ENCODE peak calls at places on chromosomes 2 and 18, in six cellular contexts. M is AG08396, V is NAMALWA, X is NCI-H526 treated with DMSO at 0.1 percent for 48 hours, T is mesothelial cell of epicardium, G is T-cell. H is an unnamed sample.

GRCh38 chr2:101253013-101253712 is 477 bp downstream of the CNOT11 start:
- DNase-seq in M (peak; percentile 63), V (peak; percentile 69), X (peak; percentile 59), T (peak; percentile 44), G (peak; percentile 69), H (peak; percentile 65)

GRCh38 chr2:102342888-102343287 is 12.7 kb upstream of the IL18R1 start:
- DNase-seq in M (no peak), V (no peak), X (no peak), T (no peak), G (no peak), H (peak; percentile 12)

GRCh38 chr2:235050992-235051351 is 99.2 kb downstream of the SH3BP4 start:
- DNase-seq in M (peak; percentile 92), V (peak; percentile 5), X (no peak), T (peak; percentile 54), G (no peak), H (peak; percentile 82)

GRCh38 chr2:96449174-96449573 is 56.0 kb downstream of the NEURL3 start:
- DNase-seq in M (no peak), V (no peak), X (no peak), T (no peak), G (no peak), H (no peak)

GRCh38 chr2:219969508-219969907 is 342.1 kb downstream of the SLC4A3 start:
- DNase-seq in M (no peak), V (no peak), X (no peak), T (no peak), G (no peak), H (peak; percentile 83)

GRCh38 chr2:12835733-12836132 is 119.0 kb downstream of the TRIB2 start:
- DNase-seq in M (no peak), V (no peak), X (no peak), T (no peak), G (no peak), H (no peak)

GRCh38 chr18:59005266-59005665 is 134.4 kb upstream of the SEC11C start:
- DNase-seq in M (peak; percentile 33), V (no peak), X (no peak), T (no peak), G (no peak), H (no peak)

GRCh38 chr2:96608459-96609455 is 29.4 kb downstream of the KANSL3 start:
- DNase-seq in M (peak; percentile 30), V (no peak), X (no peak), T (no peak), G (no peak), H (no peak)

GRCh38 chr18:55346961-55347740 is 240.8 kb downstream of the TCF4 start:
- DNase-seq in M (no peak), V (no peak), X (no peak), T (no peak), G (no peak), H (no peak)

GRCh38 chr2:23693606-23693951 is 233.3 kb downstream of the ATAD2B start:
- DNase-seq in M (no peak), V (no peak), X (no peak), T (no peak), G (no peak), H (no peak)

GRCh38 chr2:230891108-230891507 is 26.4 kb downstream of the ITM2C start:
- DNase-seq in M (no peak), V (no peak), X (no peak), T (no peak), G (no peak), H (no peak)

GRCh38 chr2:135839713-135840112 is 2.7 kb upstream of the LCT start:
- DNase-seq in M (peak; percentile 61), V (no peak), X (no peak), T (no peak), G (no peak), H (no peak)

GRCh38 chr18:45478889-45479288 is 136.4 kb upstream of the SLC14A2 start:
- DNase-seq in M (no peak), V (no peak), X (no peak), T (no peak), G (no peak), H (no peak)

GRCh38 chr18:73663581-73663980 is 484.1 kb downstream of the FBXO15 start:
- DNase-seq in M (no peak), V (no peak), X (no peak), T (no peak), G (no peak), H (no peak)

GRCh38 chr2:192000196-192000990 is 153.5 kb upstream of the CAVIN2 start:
- DNase-seq in M (no peak), V (no peak), X (no peak), T (no peak), G (no peak), H (peak; percentile 37)

GRCh38 chr18:11308499-11308898 is 159.1 kb upstream of the PIEZO2 start:
- DNase-seq in M (no peak), V (no peak), X (no peak), T (no peak), G (no peak), H (no peak)

GRCh38 chr18:36580266-36580665 is 248.5 kb downstream of the TPGS2 start:
- DNase-seq in M (peak; percentile 46), V (no peak), X (no peak), T (no peak), G (no peak), H (peak; percentile 54)

H was measured in bronchial epithelial cell.